ENCODE peak calls at places on chromosome 13, in five cellular contexts. One of them, this sample, is unnamed.

GRCh38 chr13:74036373-74036772 is 97.8 kb downstream of the KLF12 start:
- DNase-seq in stromal cell of bone marrow: no peak
- DNase-seq in SIG-M5: no peak
- DNase-seq in stimulated activated CD8-positive, alpha-beta memory T cell treated with anti-CD3 and anti-CD28 coated beads, Interleukin-4, amount 100 ng/mL, for 48 hours: no peak
- DNase-seq in Daoy: no peak
- DNase-seq in this sample: no peak

GRCh38 chr13:64332048-64332447 is 2898.1 kb downstream of the PCDH9 start:
- DNase-seq in Daoy: no peak
- DNase-seq in stromal cell of bone marrow: no peak
- DNase-seq in stimulated activated CD8-positive, alpha-beta memory T cell treated with anti-CD3 and anti-CD28 coated beads, Interleukin-4, amount 100 ng/mL, for 48 hours: no peak
- DNase-seq in SIG-M5: no peak
- DNase-seq in this sample: no peak

GRCh38 chr13:29594310-29594709 is 1.2 kb downstream of the SLC7A1 start:
- DNase-seq in stimulated activated CD8-positive, alpha-beta memory T cell treated with anti-CD3 and anti-CD28 coated beads, Interleukin-4, amount 100 ng/mL, for 48 hours: peak
- DNase-seq in Daoy: peak
- DNase-seq in stromal cell of bone marrow: peak
- DNase-seq in SIG-M5: no peak
- DNase-seq in this sample: peak

GRCh38 chr13:77207943-77208342 is 119.0 kb downstream of the MYCBP2 start:
- DNase-seq in stromal cell of bone marrow: peak
- DNase-seq in stimulated activated CD8-positive, alpha-beta memory T cell treated with anti-CD3 and anti-CD28 coated beads, Interleukin-4, amount 100 ng/mL, for 48 hours: no peak
- DNase-seq in Daoy: peak
- DNase-seq in SIG-M5: no peak
- DNase-seq in this sample: peak

GRCh38 chr13:84481958-84482357 is 599.7 kb upstream of the SLITRK1 start:
- DNase-seq in Daoy: no peak
- DNase-seq in stromal cell of bone marrow: peak
- DNase-seq in stimulated activated CD8-positive, alpha-beta memory T cell treated with anti-CD3 and anti-CD28 coated beads, Interleukin-4, amount 100 ng/mL, for 48 hours: no peak
- DNase-seq in SIG-M5: no peak
- DNase-seq in this sample: peak

GRCh38 chr13:107461751-107462150 is 753.6 kb downstream of the LIG4 start:
- DNase-seq in SIG-M5: no peak
- DNase-seq in stromal cell of bone marrow: peak
- DNase-seq in Daoy: no peak
- DNase-seq in stimulated activated CD8-positive, alpha-beta memory T cell treated with anti-CD3 and anti-CD28 coated beads, Interleukin-4, amount 100 ng/mL, for 48 hours: no peak
- DNase-seq in this sample: no peak

GRCh38 chr13:35211949-35212348 is 264.5 kb downstream of the MAB21L1 start:
- DNase-seq in stromal cell of bone marrow: no peak
- DNase-seq in SIG-M5: no peak
- DNase-seq in Daoy: no peak
- DNase-seq in stimulated activated CD8-positive, alpha-beta memory T cell treated with anti-CD3 and anti-CD28 coated beads, Interleukin-4, amount 100 ng/mL, for 48 hours: no peak
- DNase-seq in this sample: no peak

GRCh38 chr13:111120422-111120821 is 5.3 kb downstream of the ARHGEF7 start:
- DNase-seq in stimulated activated CD8-positive, alpha-beta memory T cell treated with anti-CD3 and anti-CD28 coated beads, Interleukin-4, amount 100 ng/mL, for 48 hours: no peak
- DNase-seq in Daoy: no peak
- DNase-seq in SIG-M5: no peak
- DNase-seq in stromal cell of bone marrow: no peak
- DNase-seq in this sample: no peak

GRCh38 chr13:26449063-26449848 is 108.2 kb upstream of the WASF3 start:
- DNase-seq in stimulated activated CD8-positive, alpha-beta memory T cell treated with anti-CD3 and anti-CD28 coated beads, Interleukin-4, amount 100 ng/mL, for 48 hours: no peak
- DNase-seq in stromal cell of bone marrow: no peak
- DNase-seq in SIG-M5: no peak
- DNase-seq in Daoy: peak
- DNase-seq in this sample: no peak

This sample was measured in amniotic stem cell.